ENCODE peak calls at places on chromosomes 13 and 19, in ten cellular contexts. R is stimulated activated CD4-positive, alpha-beta T cell treated with anti-CD3 and anti-CD28 coated beads, Interleukin-1b, Interleukin-23, amount 100 ng/mL, for 1 hour; S is HS-5; I is central memory CD4-positive, alpha-beta T cell; K is HT-29; L is SK-N-SH; D is HCT116; V is NCI-H345; O is adrenal gland; Z is tibial artery. Q is an unnamed sample.

GRCh38 chr13:21641629-21642028 is 29.2 kb upstream of the FGF9 start:
- DNase-seq in S (no peak), I (no peak), D (no peak), R (no peak), O (no peak), V (no peak), L (no peak), Z (no peak), K (no peak), Q (no peak)

GRCh38 chr13:112840472-112841302 is 128.3 kb upstream of the MCF2L start:
- DNase-seq in Z (no peak), I (no peak), D (no peak), S (no peak), R (no peak), L (no peak), K (no peak), O (no peak), V (no peak), Q (no peak)

GRCh38 chr13:110509478-110509926 is 52.0 kb downstream of the RAB20 start:
- DNase-seq in S (no peak), D (no peak), K (no peak), O (no peak), L (peak; percentile 56), R (no peak), Z (no peak), V (peak; percentile 79), I (no peak), Q (no peak)

GRCh38 chr19:41223431-41224234 is 4.6 kb downstream of the AXL start:
- DNase-seq in L (no peak), D (peak; percentile 49), R (no peak), K (peak; percentile 60), S (peak; percentile 98), I (no peak), Z (no peak), V (no peak), O (peak; percentile 74), Q (no peak)

GRCh38 chr13:108897955-108898354 is 268.5 kb downstream of the MYO16 start:
- DNase-seq in V (no peak), O (no peak), I (no peak), D (no peak), L (no peak), K (no peak), Z (no peak), S (no peak), R (no peak), Q (peak; percentile 12)

GRCh38 chr13:44211286-44211685 is 162.3 kb upstream of the SERP2 start:
- DNase-seq in D (no peak), V (no peak), Z (no peak), I (no peak), O (no peak), L (no peak), K (no peak), R (no peak), S (no peak), Q (no peak)

GRCh38 chr13:101627556-101627943 is 175.1 kb downstream of the ITGBL1 start:
- DNase-seq in S (no peak), D (no peak), K (peak; percentile 38), O (no peak), L (no peak), Z (no peak), R (no peak), I (no peak), V (peak; percentile 20), Q (no peak)

GRCh38 chr19:45051929-45052579 is 13.2 kb downstream of the CLASRP start:
- DNase-seq in R (no peak), O (no peak), S (no peak), V (no peak), D (no peak), K (no peak), Z (no peak), I (no peak), L (no peak), Q (no peak)

GRCh38 chr19:57362419-57362818 is 932 bp upstream of the TRAPPC2B start:
- DNase-seq in I (no peak), D (no peak), R (no peak), S (no peak), Z (no peak), O (no peak), K (no peak), V (no peak), L (no peak), Q (no peak)

GRCh38 chr19:31266196-31266595 is 83.0 kb downstream of the TSHZ3 start:
- DNase-seq in R (no peak), I (no peak), L (no peak), D (no peak), S (no peak), O (no peak), K (no peak), V (no peak), Z (no peak), Q (no peak)

GRCh38 chr13:49563513-49563912 is 21.8 kb downstream of the RCBTB1 start:
- DNase-seq in D (no peak), I (no peak), L (no peak), O (no peak), Z (no peak), S (no peak), R (no peak), K (no peak), V (no peak), Q (no peak)

GRCh38 chr19:48695743-48696352 is at the start of gene FUT2:
- DNase-seq in O (no peak), I (no peak), R (no peak), L (no peak), Z (no peak), V (no peak), S (no peak), D (no peak), K (peak; percentile 89), Q (no peak)

GRCh38 chr19:12721656-12722565 is 1.8 kb downstream of the TNPO2 start:
- DNase-seq in V (no peak), R (no peak), D (no peak), K (peak; percentile 26), Z (peak; percentile 68), I (peak; percentile 3), L (peak; percentile 89), S (no peak), O (peak; percentile 78), Q (peak; percentile 41)

GRCh38 chr13:114225610-114226009 is 9.1 kb upstream of the CDC16 start:
- DNase-seq in V (no peak), R (no peak), Z (no peak), D (no peak), K (no peak), S (no peak), O (no peak), L (peak; percentile 37), I (no peak), Q (no peak)

GRCh38 chr13:80074811-80075210 is 266.1 kb downstream of the SPRY2 start:
- DNase-seq in L (no peak), O (no peak), V (no peak), I (no peak), K (no peak), D (no peak), S (no peak), Z (no peak), R (no peak), Q (no peak)

GRCh38 chr13:46751811-46752635 is 44.9 kb downstream of the ESD start:
- DNase-seq in I (peak; percentile 55), O (no peak), K (no peak), L (no peak), D (no peak), Z (no peak), V (no peak), S (peak; percentile 10), R (no peak), Q (peak; percentile 96)

GRCh38 chr19:41409288-41409687 is 11.7 kb downstream of the BCKDHA start:
- DNase-seq in R (no peak), K (peak; percentile 91), O (peak; percentile 82), L (no peak), V (no peak), D (peak; percentile 28), Z (no peak), S (no peak), I (no peak), Q (no peak)

GRCh38 chr13:45518525-45519235 is 53.9 kb downstream of the COG3 start:
- DNase-seq in O (no peak), D (no peak), R (no peak), Z (no peak), K (no peak), S (no peak), I (no peak), V (no peak), L (no peak), Q (no peak)

GRCh38 chr13:99484405-99484981 is 16.8 kb upstream of the TM9SF2 start:
- DNase-seq in I (no peak), V (no peak), O (no peak), L (no peak), S (no peak), D (no peak), K (no peak), R (no peak), Z (no peak), Q (peak; percentile 60)

GRCh38 chr13:98570929-98571372 is 6.0 kb downstream of the STK24 start:
- DNase-seq in O (peak; percentile 50), R (no peak), D (peak; percentile 83), K (peak; percentile 70), S (no peak), Z (no peak), L (no peak), I (peak; percentile 61), V (no peak), Q (peak; percentile 49)

GRCh38 chr19:44943801-44944249 is 1.8 kb downstream of the APOC4 start:
- DNase-seq in K (no peak), L (no peak), Z (peak; percentile 65), R (no peak), O (peak; percentile 63), I (no peak), S (no peak), D (no peak), V (no peak), Q (no peak)

GRCh38 chr13:66623129-66623528 is 607.0 kb downstream of the PCDH9 start:
- DNase-seq in D (no peak), O (no peak), S (no peak), V (no peak), K (no peak), L (no peak), I (no peak), Z (no peak), R (no peak), Q (no peak)

GRCh38 chr19:12946092-12946845 is 607 bp downstream of the RAD23A start:
- DNase-seq in L (peak; percentile 85), R (no peak), Z (peak; percentile 68), O (peak; percentile 77), S (no peak), I (peak; percentile 27), V (no peak), K (peak; percentile 69), D (peak; percentile 41), Q (no peak)

GRCh38 chr19:49642488-49643035 is 553 bp downstream of the SCAF1 start:
- DNase-seq in Z (no peak), I (no peak), V (no peak), L (peak; percentile 65), O (no peak), S (no peak), R (no peak), K (no peak), D (no peak), Q (no peak)

GRCh38 chr19:12828494-12828893 is 5.9 kb downstream of the RTBDN start:
- DNase-seq in K (peak; percentile 29), R (no peak), O (no peak), Z (no peak), V (no peak), I (no peak), D (no peak), L (peak; percentile 92), S (no peak), Q (peak; percentile 71)

GRCh38 chr13:102197193-102197592 is 204.7 kb downstream of the FGF14 start:
- DNase-seq in O (no peak), D (no peak), K (peak; percentile 43), R (no peak), I (no peak), V (peak; percentile 38), L (no peak), Z (no peak), S (no peak), Q (peak; percentile 6)

GRCh38 chr13:22086593-22086992 is 415.7 kb downstream of the FGF9 start:
- DNase-seq in K (no peak), S (no peak), V (no peak), O (no peak), L (no peak), I (no peak), R (no peak), D (no peak), Z (no peak), Q (no peak)

GRCh38 chr19:48739835-48740704 is at the start of gene RASIP1:
- DNase-seq in R (no peak), D (no peak), L (no peak), S (no peak), K (no peak), Z (no peak), V (peak; percentile 46), O (peak; percentile 66), I (no peak), Q (no peak)

Q was measured in Jurkat, Clone E6-1.